ENCODE peak calls at places on chromosomes 11 and 22, in seven cellular contexts. B, P, G, R, Y, D and K are unnamed samples.
A peak's percentile ranks its signal among the peaks of the same experiment; 100 is the strongest.

GRCh38 chr22:45271667-45272188 is 13.0 kb upstream of the UPK3A start:
- DNase-seq in B (peak; percentile 81), P (no peak), G (no peak), R (no peak), Y (no peak), D (peak; percentile 18), K (peak; percentile 37)

GRCh38 chr11:128299132-128299726 is 288.1 kb downstream of the ETS1 start:
- DNase-seq in B (no peak), P (no peak), G (peak; percentile 34), R (no peak), Y (no peak), D (peak; percentile 96), K (peak; percentile 75)

GRCh38 chr22:37502342-37503182 is 16.4 kb upstream of the MFNG start:
- DNase-seq in B (no peak), P (peak; percentile 75), G (no peak), R (no peak), Y (no peak), D (no peak), K (no peak)

GRCh38 chr22:42719133-42719532 is 1.5 kb downstream of the A4GALT start:
- DNase-seq in B (no peak), P (no peak), G (no peak), R (no peak), Y (no peak), D (peak; percentile 44), K (peak; percentile 52)

GRCh38 chr11:109795234-109795633 is 298.0 kb upstream of the ZC3H12C start:
- DNase-seq in B (no peak), P (no peak), G (no peak), R (no peak), Y (no peak), D (no peak), K (peak; percentile 15)

GRCh38 chr22:46075764-46076531 is 74.4 kb upstream of the PPARA start:
- DNase-seq in B (peak; percentile 42), P (peak; percentile 57), G (no peak), R (no peak), Y (no peak), D (no peak), K (no peak)

GRCh38 chr11:75562048-75562835 is at the start of gene SERPINH1:
- DNase-seq in B (peak; percentile 90), P (peak; percentile 83), G (no peak), R (peak; percentile 20), Y (no peak), D (peak; percentile 93), K (peak; percentile 96)

GRCh38 chr22:37234736-37235711 is 9.0 kb downstream of the RAC2 start:
- DNase-seq in B (no peak), P (no peak), G (no peak), R (no peak), Y (no peak), D (no peak), K (no peak)

GRCh38 chr11:534592-535518 is 521 bp downstream of the HRAS start:
- DNase-seq in B (peak; percentile 56), P (peak; percentile 79), G (no peak), R (no peak), Y (no peak), D (peak; percentile 67), K (peak; percentile 66)

GRCh38 chr11:61922539-61922938 is 5.2 kb upstream of the RAB3IL1 start:
- DNase-seq in B (peak; percentile 91), P (no peak), G (no peak), R (peak; percentile 84), Y (no peak), D (peak; percentile 92), K (peak; percentile 85)

GRCh38 chr11:61917357-61918109 is at the start of gene RAB3IL1:
- DNase-seq in B (peak; percentile 84), P (peak; percentile 80), G (no peak), R (no peak), Y (no peak), D (peak; percentile 86), K (peak; percentile 78)

GRCh38 chr22:19719055-19719482 is 4.3 kb upstream of the GP1BB start:
- DNase-seq in B (peak; percentile 66), P (no peak), G (no peak), R (no peak), Y (no peak), D (peak; percentile 60), K (no peak)

GRCh38 chr11:116931206-116931953 is 94.0 kb upstream of the APOA1 start:
- DNase-seq in B (no peak), P (no peak), G (no peak), R (peak; percentile 22), Y (no peak), D (no peak), K (peak; percentile 46)

GRCh38 chr22:47967841-47968240 is 1205.4 kb downstream of the TBC1D22A start:
- DNase-seq in B (no peak), P (no peak), G (no peak), R (no peak), Y (no peak), D (no peak), K (no peak)

GRCh38 chr11:66100272-66101037 is 30.4 kb downstream of the PACS1 start:
- DNase-seq in B (peak; percentile 87), P (peak; percentile 83), G (no peak), R (peak; percentile 56), Y (peak; percentile 21), D (no peak), K (no peak)

GRCh38 chr11:102111011-102111786 is 952 bp downstream of the YAP1 start:
- DNase-seq in B (peak; percentile 79), P (peak; percentile 84), G (no peak), R (no peak), Y (no peak), D (peak; percentile 95), K (peak; percentile 89)

GRCh38 chr22:31496735-31497146 is 405 bp downstream of the SFI1 start:
- DNase-seq in B (peak; percentile 60), P (peak; percentile 63), G (no peak), R (peak; percentile 15), Y (no peak), D (peak; percentile 61), K (peak; percentile 60)

GRCh38 chr11:5007561-5007960 is 12.9 kb downstream of the OR51L1 start:
- DNase-seq in B (no peak), P (no peak), G (no peak), R (no peak), Y (no peak), D (no peak), K (peak; percentile 8)

GRCh38 chr11:65793144-65793581 is 6.3 kb downstream of the OVOL1 start:
- DNase-seq in B (no peak), P (peak; percentile 90), G (no peak), R (no peak), Y (no peak), D (no peak), K (no peak)

GRCh38 chr11:1458340-1459218 is 28.0 kb downstream of the MOB2 start:
- DNase-seq in B (peak; percentile 75), P (no peak), G (no peak), R (no peak), Y (no peak), D (peak; percentile 10), K (peak; percentile 50)

GRCh38 chr11:76799061-76799804 is 16.1 kb downstream of the TSKU start:
- DNase-seq in B (peak; percentile 94), P (peak; percentile 91), G (no peak), R (peak; percentile 28), Y (peak; percentile 32), D (peak; percentile 91), K (peak; percentile 88)

GRCh38 chr22:37212174-37212906 is at the start of gene SSTR3:
- DNase-seq in B (no peak), P (no peak), G (no peak), R (no peak), Y (no peak), D (peak; percentile 64), K (peak; percentile 52)

GRCh38 chr11:123568367-123568870 is 86.0 kb downstream of the SCN3B start:
- DNase-seq in B (no peak), P (no peak), G (no peak), R (no peak), Y (no peak), D (no peak), K (no peak)

GRCh38 chr11:122711831-122712378 is 56.4 kb downstream of the UBASH3B start:
- DNase-seq in B (no peak), P (no peak), G (no peak), R (no peak), Y (no peak), D (peak; percentile 73), K (peak; percentile 32)

GRCh38 chr22:42300286-42301071 is 30.0 kb upstream of the TCF20 start:
- DNase-seq in B (no peak), P (no peak), G (no peak), R (no peak), Y (no peak), D (no peak), K (no peak)

GRCh38 chr11:87281496-87281895 is 243.8 kb downstream of the TMEM135 start:
- DNase-seq in B (no peak), P (no peak), G (no peak), R (peak; percentile 39), Y (no peak), D (peak; percentile 93), K (peak; percentile 79)

GRCh38 chr22:45426387-45426786 is 12.9 kb downstream of the RIBC2 start:
- DNase-seq in B (no peak), P (no peak), G (no peak), R (no peak), Y (no peak), D (no peak), K (no peak)

GRCh38 chr11:65777241-65777640 is 3.5 kb downstream of the AP5B1 start:
- DNase-seq in B (no peak), P (no peak), G (no peak), R (no peak), Y (no peak), D (no peak), K (no peak)

GRCh38 chr11:2768471-2769408 is 68.9 kb upstream of the KCNQ1OT1 start:
- DNase-seq in B (peak; percentile 33), P (peak; percentile 40), G (peak; percentile 23), R (no peak), Y (no peak), D (peak; percentile 41), K (peak; percentile 89)

GRCh38 chr11:61773356-61773755 is 19.0 kb downstream of the TMEM258 start:
- DNase-seq in B (no peak), P (no peak), G (no peak), R (no peak), Y (no peak), D (no peak), K (no peak)

GRCh38 chr11:111561801-111562325 is 21.3 kb downstream of the LAYN start:
- DNase-seq in B (no peak), P (no peak), G (peak; percentile 65), R (no peak), Y (no peak), D (peak; percentile 77), K (peak; percentile 90)